ENCODE peak calls at places on chromosome 16, in ten cellular contexts. Q is fibroblast of the aortic adventitia, B is MV-4-11, P is EL, V is esophagus muscularis mucosa, Y is dermis blood vessel endothelial cell, E is HT1080, Z is HEK293T, T is IMR-90, J is neuronal stem cell. A is an unnamed sample.

GRCh38 chr16:85348921-85349334 is 236.7 kb upstream of the CIBAR2 start:
- DNase-seq in J (no peak), Q (no peak), T (no peak), V (no peak), P (no peak), B (no peak), E (no peak), Z (no peak), Y (no peak), A (no peak)

GRCh38 chr16:8496364-8496763 is 93.9 kb downstream of the TMEM114 start:
- DNase-seq in T (no peak), P (no peak), E (no peak), J (no peak), Y (no peak), Z (no peak), V (no peak), Q (no peak), B (no peak), A (no peak)

GRCh38 chr16:57092786-57093301 is 461 bp downstream of the CPNE2 start:
- DNase-seq in B (no peak), J (no peak), Y (peak; percentile 60), Q (no peak), V (no peak), E (no peak), T (no peak), P (peak; percentile 40), Z (peak; percentile 72), A (peak; percentile 35)

GRCh38 chr16:50059669-50060068 is 6.1 kb upstream of the HEATR3 start:
- DNase-seq in J (no peak), B (no peak), P (no peak), V (no peak), Q (no peak), E (no peak), Y (no peak), Z (no peak), T (no peak), A (no peak)

GRCh38 chr16:10992112-10992511 is 47.7 kb downstream of the CLEC16A start:
- DNase-seq in P (peak; percentile 84), V (no peak), J (no peak), E (no peak), T (peak; percentile 98), Y (no peak), Q (peak; percentile 57), Z (no peak), B (no peak), A (no peak)

GRCh38 chr16:3266873-3267537 is 10.6 kb upstream of the MEFV start:
- DNase-seq in Z (peak; percentile 51), T (peak; percentile 35), P (peak; percentile 59), Q (peak; percentile 76), E (peak; percentile 30), Y (peak; percentile 67), J (no peak), V (no peak), B (peak; percentile 93), A (peak; percentile 37)

GRCh38 chr16:28307936-28308335 is 15.6 kb downstream of the SBK1 start:
- DNase-seq in V (no peak), T (no peak), Z (no peak), B (no peak), Q (no peak), J (no peak), E (no peak), P (no peak), Y (no peak), A (no peak)

GRCh38 chr16:1920727-1921155 is 2.5 kb upstream of the HS3ST6 start:
- DNase-seq in E (peak; percentile 33), Z (peak; percentile 88), V (no peak), Q (no peak), B (peak; percentile 46), Y (peak; percentile 33), P (no peak), J (peak; percentile 65), T (no peak), A (peak; percentile 63)

GRCh38 chr16:4321286-4322120 is 5.6 kb downstream of the GLIS2 start:
- DNase-seq in E (no peak), V (no peak), J (no peak), Q (no peak), Z (no peak), B (no peak), P (no peak), T (no peak), Y (no peak), A (no peak)

GRCh38 chr16:61195006-61195405 is 841.2 kb downstream of the CDH8 start:
- DNase-seq in Z (no peak), Y (no peak), B (no peak), Q (no peak), V (no peak), T (no peak), J (no peak), E (no peak), P (no peak), A (no peak)

GRCh38 chr16:81796585-81797346 is 17.7 kb downstream of the PLCG2 start:
- DNase-seq in B (peak; percentile 22), V (no peak), Z (no peak), T (no peak), Y (no peak), P (no peak), J (no peak), Q (no peak), E (no peak), A (no peak)

GRCh38 chr16:14111713-14112538 is 40.8 kb downstream of the MRTFB start:
- DNase-seq in T (no peak), B (no peak), E (peak; percentile 18), Y (peak; percentile 68), Q (peak; percentile 16), Z (no peak), P (no peak), J (no peak), V (no peak), A (no peak)

GRCh38 chr16:89919535-89920406 is 1.1 kb downstream of the MC1R start:
- DNase-seq in J (no peak), Z (no peak), P (no peak), B (no peak), E (no peak), Q (no peak), V (no peak), Y (no peak), T (no peak), A (no peak)

GRCh38 chr16:46922239-46922638 is 38.1 kb downstream of the GPT2 start:
- DNase-seq in E (no peak), J (no peak), P (no peak), Y (no peak), T (no peak), Z (no peak), Q (no peak), B (no peak), V (no peak), A (no peak)

GRCh38 chr16:15885560-15886001 is 2.8 kb downstream of the CEP20 start:
- DNase-seq in Z (no peak), V (no peak), P (no peak), J (no peak), T (peak; percentile 58), Y (no peak), E (no peak), B (no peak), Q (peak; percentile 84), A (no peak)

GRCh38 chr16:4288148-4288921 is 15.5 kb upstream of the TFAP4 start:
- DNase-seq in Q (peak; percentile 54), E (peak; percentile 75), P (peak; percentile 66), Z (peak; percentile 77), B (peak; percentile 16), J (peak; percentile 72), Y (peak; percentile 73), V (no peak), T (peak; percentile 82), A (peak; percentile 68)

A was measured in KBM-7.